ENCODE peak calls at places on chromosome 4, in six cellular contexts. C, Y, X, F, Q and T are unnamed samples.

GRCh38 chr4:115215935-115216334 is 102.5 kb upstream of the NDST4 start:
- DNase-seq in C (no peak), Y (no peak), X (no peak), F (no peak), Q (no peak), T (no peak)

GRCh38 chr4:106201373-106201772 is 114.6 kb downstream of the TBCK start:
- DNase-seq in C (peak), Y (peak), X (no peak), F (peak), Q (no peak), T (peak)

GRCh38 chr4:25862411-25863346 is at the start of gene SEL1L3:
- DNase-seq in C (peak), Y (no peak), X (peak), F (no peak), Q (peak), T (no peak)

GRCh38 chr4:84814100-84814750 is 152.3 kb downstream of the WDFY3 start:
- DNase-seq in C (peak), Y (peak), X (no peak), F (no peak), Q (no peak), T (no peak)

GRCh38 chr4:4494882-4495281 is 47.0 kb downstream of the STX18 start:
- DNase-seq in C (no peak), Y (no peak), X (no peak), F (no peak), Q (no peak), T (no peak)

GRCh38 chr4:147772459-147772969 is 40.6 kb downstream of the ARHGAP10 start:
- DNase-seq in C (peak), Y (peak), X (no peak), F (no peak), Q (no peak), T (no peak)

GRCh38 chr4:173024203-173024602 is 144.4 kb upstream of the GALNT7 start:
- DNase-seq in C (no peak), Y (no peak), X (no peak), F (no peak), Q (no peak), T (no peak)

GRCh38 chr4:11223261-11223660 is 205.4 kb downstream of the HS3ST1 start:
- DNase-seq in C (no peak), Y (no peak), X (no peak), F (peak), Q (no peak), T (no peak)

GRCh38 chr4:128757712-128758111 is 51.8 kb upstream of the JADE1 start:
- DNase-seq in C (peak), Y (peak), X (no peak), F (no peak), Q (peak), T (no peak)

GRCh38 chr4:122542411-122543236 is 78.2 kb downstream of the IL21 start:
- DNase-seq in C (peak), Y (no peak), X (no peak), F (no peak), Q (no peak), T (no peak)

GRCh38 chr4:78627046-78627965 is 75.7 kb downstream of the ANXA3 start:
- DNase-seq in C (no peak), Y (no peak), X (no peak), F (no peak), Q (no peak), T (no peak)

GRCh38 chr4:139763205-139763604 is 97.6 kb downstream of the MGST2 start:
- DNase-seq in C (no peak), Y (no peak), X (no peak), F (no peak), Q (no peak), T (no peak)